ENCODE peak calls at places on chromosome 10, in four cellular contexts. Q is RWPE2, N is tibial nerve, A is Panc1. F is an unnamed sample.

GRCh38 chr10:10160821-10161312 is 856.8 kb upstream of the CELF2 start:
- DNase-seq in N (no peak), A (no peak), Q (no peak), F (no peak)

GRCh38 chr10:102729090-102730026 is 14.4 kb upstream of the WBP1L start:
- DNase-seq in N (peak; percentile 90), Q (no peak), A (peak; percentile 35), F (peak; percentile 90)

GRCh38 chr10:71067098-71067760 is 145.1 kb upstream of the UNC5B start:
- DNase-seq in A (no peak), N (no peak), Q (no peak), F (no peak)

GRCh38 chr10:116613486-116613885 is 7.3 kb upstream of the PNLIPRP2 start:
- DNase-seq in N (no peak), A (no peak), Q (no peak), F (no peak)

GRCh38 chr10:98596404-98596803 is 149.7 kb upstream of the HPS1 start:
- DNase-seq in N (no peak), A (no peak), Q (no peak), F (no peak)

GRCh38 chr10:60934215-60935175 is 9.5 kb downstream of the RHOBTB1 start:
- DNase-seq in N (no peak), A (no peak), Q (no peak), F (no peak)

GRCh38 chr10:88382699-88383098 is 200.4 kb downstream of the RNLS start:
- DNase-seq in A (no peak), Q (no peak), N (no peak), F (no peak)

GRCh38 chr10:74500026-74500704 is 326.2 kb upstream of the KAT6B start:
- DNase-seq in A (no peak), Q (no peak), N (no peak), F (no peak)

GRCh38 chr10:84452006-84452405 is 123.6 kb downstream of the CCSER2 start:
- DNase-seq in Q (no peak), N (no peak), A (no peak), F (peak; percentile 57)

GRCh38 chr10:96244354-96244753 is 27.0 kb downstream of the BLNK start:
- DNase-seq in N (no peak), Q (no peak), A (no peak), F (no peak)

GRCh38 chr10:20858292-20859124 is 38.6 kb downstream of the NEBL start:
- DNase-seq in N (no peak), A (peak; percentile 7), Q (no peak), F (peak; percentile 52)

DNA sequence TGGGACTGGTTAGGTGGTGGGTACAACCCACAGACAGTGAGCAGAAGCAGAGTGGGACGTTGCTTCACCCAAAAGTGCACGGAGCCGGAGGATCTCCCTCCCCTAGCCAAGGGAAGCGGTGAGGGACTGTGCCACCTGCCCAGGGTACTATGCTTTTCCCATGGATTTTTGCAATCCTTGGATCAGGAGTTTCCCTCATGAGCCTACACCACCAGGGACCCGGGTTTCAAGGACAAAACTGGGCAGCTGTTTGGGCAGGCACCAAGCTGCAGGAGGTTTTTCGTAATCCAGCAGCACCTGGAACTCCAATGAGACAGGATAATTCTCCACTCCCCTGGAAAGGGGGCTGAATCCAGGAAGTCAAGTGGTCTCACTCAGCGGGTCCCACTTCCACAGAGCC is 209.1 kb upstream of the CXCL12 start:
- DNase-seq in Q (no peak), N (no peak), A (no peak), F (no peak)
- H3K27ac ChIP-seq in Q (no peak overlapping the region), N (no peak overlapping the region), A (no peak overlapping the region), F (no peak overlapping the region)

DNA sequence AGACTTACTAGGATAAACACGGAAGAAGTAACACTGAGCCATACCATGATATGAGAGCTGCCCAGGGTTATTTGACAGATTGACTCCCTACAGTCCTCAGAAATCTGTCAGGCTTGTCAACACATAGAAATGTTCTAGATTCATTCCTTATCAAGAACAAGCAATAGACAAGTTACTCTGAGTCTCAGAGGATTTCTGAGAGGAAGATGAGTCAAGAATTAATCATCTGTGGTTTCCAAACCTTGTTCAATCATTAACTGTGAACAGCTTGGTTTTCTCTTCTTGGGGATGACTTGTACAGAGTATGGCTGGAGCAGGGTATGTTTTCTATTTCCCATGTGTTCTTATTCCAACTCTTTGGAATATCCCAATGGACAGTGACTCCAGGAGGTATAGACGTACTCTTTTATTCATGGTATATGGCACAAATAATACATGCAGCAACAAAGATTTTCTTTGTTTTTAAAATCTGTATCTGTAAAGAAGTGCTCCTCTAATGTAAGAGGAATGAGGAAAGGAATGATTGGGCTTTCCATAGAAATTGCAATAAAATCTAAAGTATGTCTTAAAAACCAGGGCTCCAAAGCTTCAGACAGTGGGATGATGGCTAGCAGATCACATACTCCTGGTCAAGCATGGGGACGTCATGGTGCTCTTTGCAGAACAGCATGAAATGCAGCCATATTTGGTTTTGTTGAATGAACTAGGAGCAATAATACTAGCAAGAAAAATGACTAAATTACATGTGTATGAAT is 11.9 kb upstream of the SFR1 start:
- DNase-seq in A (no peak), N (no peak), Q (no peak), F (peak; percentile 88)
- H3K27ac ChIP-seq in A (no peak overlapping the region), N (no peak overlapping the region), Q (peak overlapping the region; percentile 94), F (peak overlapping the region; percentile 66)

GRCh38 chr10:22246680-22247391 is 29.0 kb upstream of the EBLN1 start:
- DNase-seq in Q (no peak), N (no peak), A (peak; percentile 86), F (peak; percentile 88)
- H3K27ac ChIP-seq in Q (peak overlapping the region; percentile 91), N (no peak overlapping the region), A (no peak overlapping the region), F (peak overlapping the region; percentile 85)

GRCh38 chr10:35011771-35012191 is 78.4 kb downstream of the CUL2 start:
- DNase-seq in A (no peak), Q (no peak), N (no peak), F (peak; percentile 46)
- H3K27ac ChIP-seq in A (no peak overlapping the region), Q (peak overlapping the region; percentile 77), N (no peak overlapping the region), F (no peak overlapping the region)

GRCh38 chr10:34477229-34477628 is 337.9 kb downstream of the PARD3 start:
- DNase-seq in N (no peak), A (no peak), Q (no peak), F (no peak)
- H3K27ac ChIP-seq in N (no peak overlapping the region), A (no peak overlapping the region), Q (no peak overlapping the region), F (no peak overlapping the region)

GRCh38 chr10:58993480-58994221 is 182.8 kb upstream of the PHYHIPL start:
- DNase-seq in Q (no peak), N (no peak), A (no peak), F (no peak)

GRCh38 chr10:58995058-58995596 is 181.3 kb upstream of the PHYHIPL start:
- DNase-seq in N (no peak), A (no peak), Q (no peak), F (no peak)

GRCh38 chr10:58994226-58995057 is 182.0 kb upstream of the PHYHIPL start:
- DNase-seq in A (peak; percentile 28), Q (no peak), N (no peak), F (no peak)

GRCh38 chr10:58991842-58992241 is 184.6 kb upstream of the PHYHIPL start:
- DNase-seq in A (no peak), Q (no peak), N (no peak), F (no peak)

DNA sequence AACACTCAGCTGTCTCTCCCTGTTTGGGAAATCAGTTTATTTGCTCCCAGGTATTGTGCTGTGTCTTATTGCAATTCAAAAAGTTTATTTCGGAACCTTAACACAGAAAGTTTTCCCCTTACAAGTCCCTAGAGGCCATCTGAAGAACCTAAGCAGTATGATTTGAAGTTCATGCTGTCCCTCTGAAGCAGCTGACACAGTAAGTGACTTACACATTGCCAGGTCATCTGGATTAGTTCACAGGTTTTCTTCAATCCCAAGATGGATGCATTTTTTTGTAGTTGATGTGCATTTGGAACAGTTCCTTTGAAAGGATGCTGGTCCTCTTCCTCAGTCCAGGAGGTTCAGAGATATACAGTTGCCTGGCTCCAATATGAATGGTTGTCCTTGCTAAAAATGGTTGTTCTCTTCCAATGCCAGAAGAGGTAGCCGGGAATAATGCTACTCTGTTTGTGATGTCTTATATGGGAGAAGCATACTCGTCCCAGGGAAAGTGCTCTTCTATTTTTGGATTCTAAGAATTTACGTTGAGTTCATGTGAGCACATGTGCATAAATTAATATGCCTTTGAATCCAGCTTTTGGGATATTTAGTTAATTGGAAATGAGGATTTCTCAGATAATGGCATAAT is 183.5 kb upstream of the PHYHIPL start:
- DNase-seq in A (no peak), Q (no peak), N (no peak), F (no peak)
- H3K27ac ChIP-seq in A (no peak overlapping the region), Q (no peak overlapping the region), N (peak overlapping the region; percentile 50), F (no peak overlapping the region)

DNA sequence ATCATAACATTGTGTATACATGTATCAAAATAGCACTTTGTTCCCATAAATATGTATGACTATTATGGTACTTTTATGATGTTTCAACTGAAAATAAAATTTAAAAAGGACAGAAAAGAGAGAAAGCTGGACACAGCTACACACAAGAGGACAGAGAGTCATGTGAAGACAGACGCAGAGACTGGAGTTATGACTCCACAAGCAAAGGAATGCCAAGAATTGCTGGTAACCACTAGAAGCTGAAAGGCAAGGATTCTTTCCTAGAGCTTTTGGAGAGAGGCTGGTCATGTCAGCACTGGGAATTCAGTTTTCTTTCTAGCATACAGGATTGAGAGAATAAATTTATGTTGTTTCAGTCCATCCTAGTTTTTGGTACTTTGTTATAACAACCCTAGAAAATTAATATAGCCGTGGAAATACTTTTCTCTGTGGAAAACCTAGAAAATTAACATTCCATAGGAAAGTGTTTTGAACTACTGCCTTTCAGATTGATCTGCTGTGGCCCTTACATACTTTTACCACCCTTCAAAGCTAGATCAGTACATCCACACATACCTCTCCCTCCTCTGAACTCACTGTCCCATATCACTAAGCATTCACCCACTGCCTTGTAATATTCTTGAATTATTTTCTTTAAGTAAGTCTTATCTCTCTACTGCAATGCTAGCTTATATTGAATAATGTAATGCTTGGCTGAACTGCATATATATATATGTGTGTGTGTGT is 575.3 kb downstream of the IPMK start:
- DNase-seq in A (no peak), N (no peak), Q (no peak), F (peak; percentile 87)
- H3K27ac ChIP-seq in A (peak overlapping the region; percentile 34), N (no peak overlapping the region), Q (peak overlapping the region; percentile 46), F (peak overlapping the region; percentile 42)

GRCh38 chr10:7481382-7481765 is 70.5 kb upstream of the SFMBT2 start:
- DNase-seq in A (no peak), Q (no peak), N (no peak), F (no peak)

GRCh38 chr10:7478727-7479457 is 68.1 kb upstream of the SFMBT2 start:
- DNase-seq in Q (no peak), N (no peak), A (no peak), F (no peak)

GRCh38 chr10:7477538-7478334 is 66.9 kb upstream of the SFMBT2 start:
- DNase-seq in N (no peak), A (no peak), Q (no peak), F (no peak)

GRCh38 chr10:7480742-7481381 is 70.0 kb upstream of the SFMBT2 start:
- DNase-seq in Q (no peak), A (no peak), N (no peak), F (no peak)

DNA sequence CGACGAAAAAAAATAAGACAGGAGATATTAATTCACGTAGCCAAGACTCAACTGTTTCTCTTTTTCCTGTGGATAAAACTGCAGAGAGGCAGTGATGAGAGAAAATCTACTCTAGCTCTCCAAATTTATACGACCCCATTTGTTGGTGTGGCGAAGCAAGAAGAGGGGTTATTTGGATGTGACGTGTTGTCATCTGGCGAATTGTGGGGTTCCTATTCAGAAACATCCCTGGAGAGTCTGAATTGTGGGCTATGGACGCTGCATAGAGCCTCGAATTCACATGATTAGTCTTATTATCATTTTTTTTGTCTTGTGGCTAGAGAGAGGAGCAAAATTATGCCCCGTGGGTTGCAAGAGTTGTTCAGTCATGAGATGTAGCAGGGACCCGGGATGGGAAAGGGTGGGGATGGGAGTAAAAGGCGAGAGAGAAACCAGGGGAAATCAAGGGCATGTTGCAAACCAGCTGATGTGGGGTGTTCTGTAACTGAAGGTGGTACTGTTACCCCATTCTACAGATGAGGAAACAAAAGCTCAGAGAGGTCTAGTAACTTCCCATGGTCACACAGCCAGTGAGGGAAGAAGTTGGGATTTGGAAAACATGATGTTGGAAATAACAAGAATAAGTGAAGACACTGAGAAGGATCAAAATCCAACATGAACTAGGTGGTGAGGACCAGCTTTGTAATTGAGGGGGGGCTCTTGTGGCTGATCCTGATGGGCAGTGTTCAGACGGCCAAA is 69.2 kb upstream of the SFMBT2 start:
- DNase-seq in A (no peak), N (no peak), Q (no peak), F (no peak)
- H3K27ac ChIP-seq in A (no peak overlapping the region), N (no peak overlapping the region), Q (no peak overlapping the region), F (no peak overlapping the region)

F was measured in GM23248.